ENCODE peak calls at places on chromosomes 3 and 15, in seven cellular contexts. Q is activated CD4-positive, alpha-beta T cell treated with anti-CD3 and anti-CD28 coated beads, Interleukin-2, amount 50 U/mL, for 1 hour; M is HTR-8/SVneo; K is posterior cingulate gyrus; S is MCF 10A; G is 8988T; O is KBM-7. A is an unnamed sample.
A peak's percentile ranks its signal among the peaks of the same experiment; 100 is the strongest.

GRCh38 chr3:42491876-42492507 is 10.5 kb upstream of the VIPR1 start:
- DNase-seq in K (no peak), S (no peak), Q (no peak), G (no peak), O (peak; percentile 76), M (no peak), A (no peak)

GRCh38 chr3:100789582-100789981 is 80.3 kb downstream of the TFG start:
- DNase-seq in O (no peak), S (no peak), Q (no peak), K (no peak), M (no peak), G (no peak), A (peak; percentile 16)

GRCh38 chr15:35477853-35478252 is 68.1 kb downstream of the DPH6 start:
- DNase-seq in M (no peak), O (no peak), K (no peak), Q (no peak), S (no peak), G (no peak), A (no peak)

GRCh38 chr3:135911106-135911505 is 54.4 kb upstream of the PPP2R3A start:
- DNase-seq in G (no peak), S (no peak), Q (no peak), O (no peak), K (no peak), M (no peak), A (no peak)

GRCh38 chr3:169496402-169496801 is 167.1 kb downstream of the MECOM start:
- DNase-seq in Q (no peak), G (no peak), K (no peak), O (no peak), M (no peak), S (no peak), A (no peak)

GRCh38 chr15:74662064-74662860 is 33.6 kb downstream of the EDC3 start:
- DNase-seq in K (no peak), Q (no peak), M (no peak), G (no peak), S (no peak), O (no peak), A (no peak)

GRCh38 chr3:125035217-125035616 is 20.6 kb downstream of the HEG1 start:
- DNase-seq in K (no peak), Q (no peak), G (no peak), S (no peak), O (no peak), M (no peak), A (no peak)

GRCh38 chr3:105355355-105356063 is 11.2 kb upstream of the ALCAM start:
- DNase-seq in S (peak; percentile 49), Q (no peak), G (no peak), O (peak; percentile 56), K (no peak), M (peak; percentile 22), A (peak; percentile 83)

GRCh38 chr3:186383026-186383993 is 21.3 kb upstream of the DGKG start:
- DNase-seq in M (no peak), K (no peak), O (no peak), G (no peak), S (no peak), Q (no peak), A (no peak)

GRCh38 chr3:183116051-183116614 is 16.8 kb upstream of the MCCC1 start:
- DNase-seq in G (peak; percentile 83), S (peak; percentile 18), O (peak; percentile 50), K (peak; percentile 67), M (peak; percentile 55), Q (peak; percentile 42), A (peak; percentile 44)

GRCh38 chr15:73751896-73752816 is 995 bp downstream of the INSYN1 start:
- DNase-seq in K (no peak), M (peak; percentile 41), S (no peak), G (peak; percentile 41), O (no peak), Q (no peak), A (no peak)

GRCh38 chr15:80788536-80788935 is 9.4 kb downstream of the CEMIP start:
- DNase-seq in G (no peak), M (no peak), O (no peak), S (no peak), K (no peak), Q (no peak), A (no peak)

GRCh38 chr3:17832021-17832420 is 89.6 kb upstream of the TBC1D5 start:
- DNase-seq in S (peak; percentile 19), K (no peak), G (no peak), M (no peak), Q (no peak), O (no peak), A (peak; percentile 40)

GRCh38 chr3:122258757-122259371 is 66.2 kb upstream of the CSTA start:
- DNase-seq in M (peak; percentile 71), O (peak; percentile 71), K (no peak), G (peak; percentile 40), Q (peak; percentile 15), S (peak; percentile 74), A (peak; percentile 75)

GRCh38 chr3:183197734-183198133 is 35.2 kb upstream of the LAMP3 start:
- DNase-seq in S (no peak), K (no peak), G (no peak), M (no peak), O (no peak), Q (no peak), A (no peak)

GRCh38 chr3:74651885-74652284 is 37.4 kb upstream of the CNTN3 start:
- DNase-seq in M (no peak), Q (no peak), O (no peak), G (no peak), K (no peak), S (no peak), A (no peak)

GRCh38 chr15:74200394-74200793 is 2.2 kb downstream of the STRA6 start:
- DNase-seq in M (peak; percentile 76), G (no peak), K (no peak), Q (no peak), O (no peak), S (peak; percentile 98), A (peak; percentile 90)

GRCh38 chr3:30492581-30493192 is 113.7 kb upstream of the TGFBR2 start:
- DNase-seq in S (peak; percentile 40), O (no peak), K (no peak), M (no peak), G (no peak), Q (no peak), A (peak; percentile 47)

GRCh38 chr3:73563896-73564582 is 60.7 kb downstream of the PDZRN3 start:
- DNase-seq in O (no peak), K (no peak), Q (no peak), G (no peak), M (no peak), S (no peak), A (peak; percentile 65)

GRCh38 chr3:84265768-84266167 is 693.0 kb upstream of the CADM2 start:
- DNase-seq in O (no peak), G (no peak), K (no peak), M (no peak), Q (no peak), S (no peak), A (no peak)

GRCh38 chr15:89018235-89018634 is 70.0 kb upstream of the ABHD2 start:
- DNase-seq in G (no peak), S (no peak), O (no peak), Q (no peak), K (no peak), M (no peak), A (no peak)

GRCh38 chr3:151443583-151443982 is 17.3 kb downstream of the IGSF10 start:
- DNase-seq in O (no peak), M (no peak), S (peak; percentile 32), K (no peak), G (no peak), Q (no peak), A (peak; percentile 24)

GRCh38 chr3:11850003-11850402 is 3.3 kb upstream of the TAMM41 start:
- DNase-seq in G (no peak), O (no peak), M (no peak), K (no peak), Q (no peak), S (no peak), A (no peak)

GRCh38 chr3:99111235-99111634 is 209.7 kb upstream of the DCBLD2 start:
- DNase-seq in Q (no peak), M (no peak), O (no peak), S (peak; percentile 35), G (no peak), K (no peak), A (peak; percentile 51)

GRCh38 chr3:94440767-94441493 is 378.1 kb downstream of the NSUN3 start:
- DNase-seq in S (peak; percentile 51), O (no peak), K (no peak), Q (no peak), G (peak; percentile 21), M (peak; percentile 51), A (peak; percentile 76)